ENCODE peak calls at places on chromosomes 5 and 9, in seven cellular contexts. L is H1, D is HepG2, T is HCT116, Z is K562, A is SK-N-SH, Y is GM12878. E is an unnamed sample.
A peak's percentile ranks its signal among the peaks of the same experiment; 100 is the strongest.

GRCh38 chr9:132410642-132411041 is 631 bp downstream of the CFAP77 start:
- DNase-seq in L (no peak), D (no peak), T (no peak), Z (no peak), A (peak; percentile 33), Y (no peak), E (no peak)

GRCh38 chr5:142015781-142016533 is 3.1 kb upstream of the GNPDA1 start:
- DNase-seq in L (no peak), D (no peak), T (no peak), Z (no peak), A (no peak), Y (no peak), E (no peak)

GRCh38 chr5:84130006-84130580 is 254.6 kb downstream of the EDIL3 start:
- DNase-seq in L (no peak), D (no peak), T (no peak), Z (no peak), A (no peak), Y (no peak), E (no peak)

GRCh38 chr5:14035859-14036440 is 91.5 kb upstream of the DNAH5 start:
- DNase-seq in L (no peak), D (peak; percentile 73), T (peak; percentile 92), Z (no peak), A (no peak), Y (no peak), E (peak; percentile 63)

GRCh38 chr5:15383469-15383868 is 116.5 kb upstream of the FBXL7 start:
- DNase-seq in L (no peak), D (peak; percentile 3), T (no peak), Z (no peak), A (peak; percentile 61), Y (no peak), E (no peak)

GRCh38 chr9:911003-911402 is 65.5 kb upstream of the DMRT3 start:
- DNase-seq in L (no peak), D (peak; percentile 9), T (no peak), Z (no peak), A (peak; percentile 14), Y (no peak), E (peak; percentile 32)

GRCh38 chr9:116141864-116142561 is 11.6 kb upstream of the PAPPA start:
- DNase-seq in L (no peak), D (no peak), T (no peak), Z (no peak), A (no peak), Y (no peak), E (no peak)

GRCh38 chr5:93592866-93593265 is 9.8 kb downstream of the NR2F1 start:
- DNase-seq in L (no peak), D (no peak), T (no peak), Z (no peak), A (no peak), Y (no peak), E (no peak)

GRCh38 chr5:87650284-87650683 is 237.6 kb upstream of the CCNH start:
- DNase-seq in L (no peak), D (no peak), T (no peak), Z (no peak), A (no peak), Y (no peak), E (no peak)

GRCh38 chr5:170603578-170604565 is 100.1 kb downstream of the KCNIP1 start:
- DNase-seq in L (peak; percentile 92), D (peak; percentile 46), T (peak; percentile 22), Z (peak; percentile 86), A (peak; percentile 84), Y (no peak), E (no peak)

GRCh38 chr5:133225671-133226152 is 173.9 kb downstream of the HSPA4 start:
- DNase-seq in L (no peak), D (no peak), T (no peak), Z (no peak), A (no peak), Y (no peak), E (no peak)

GRCh38 chr5:176772271-176773210 is 37.8 kb upstream of the UNC5A start:
- DNase-seq in L (peak; percentile 33), D (no peak), T (no peak), Z (no peak), A (no peak), Y (no peak), E (no peak)
- TF ChIP-seq JUND in L (no peak), D (no peak), T (no peak), Z (no peak), A (no peak), Y (no peak), E (no peak)

GRCh38 chr5:3736466-3736865 is 140.8 kb downstream of the IRX1 start:
- DNase-seq in L (no peak), D (no peak), T (no peak), Z (no peak), A (no peak), Y (no peak), E (no peak)

GRCh38 chr5:3736926-3737325 is 141.3 kb downstream of the IRX1 start:
- DNase-seq in L (no peak), D (no peak), T (no peak), Z (no peak), A (no peak), Y (no peak), E (no peak)

GRCh38 chr5:3729631-3730030 is 134.0 kb downstream of the IRX1 start:
- DNase-seq in L (no peak), D (no peak), T (no peak), Z (no peak), A (no peak), Y (no peak), E (no peak)

GRCh38 chr5:3738909-3739308 is 143.3 kb downstream of the IRX1 start:
- DNase-seq in L (no peak), D (no peak), T (no peak), Z (no peak), A (no peak), Y (no peak), E (no peak)

DNA sequence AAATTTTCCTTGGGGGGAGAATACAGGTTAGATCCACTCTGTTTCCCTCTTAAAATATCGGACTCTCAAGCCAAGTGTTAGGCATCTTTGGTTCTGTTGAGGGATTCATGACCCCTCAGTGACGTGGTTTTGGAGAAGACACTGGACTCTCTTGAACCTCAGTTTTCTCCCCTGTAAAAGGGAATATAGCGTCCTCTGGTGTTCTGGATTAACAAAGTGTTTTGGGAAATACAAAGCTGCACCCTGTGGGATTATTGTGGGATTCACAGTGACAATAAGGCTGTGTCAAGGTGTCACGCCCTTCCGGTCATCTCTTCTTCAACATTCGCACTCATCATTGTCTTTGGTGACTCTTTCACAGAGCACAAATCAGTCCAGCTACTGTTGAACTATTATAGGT is 139.0 kb downstream of the IRX1 start:
- DNase-seq in L (no peak), D (no peak), T (no peak), Z (no peak), A (no peak), Y (no peak), E (no peak)
- TF ChIP-seq JUND in L (no peak), D (no peak), T (no peak), Z (no peak), A (no peak), Y (no peak), E (no peak)

GRCh38 chr9:110669439-110669838 is 848 bp downstream of the MUSK start:
- DNase-seq in L (no peak), D (no peak), T (no peak), Z (no peak), A (no peak), Y (no peak), E (peak; percentile 62)
- TF ChIP-seq JUND in L (no peak), D (no peak), T (no peak), Z (no peak), A (no peak), Y (no peak), E (no peak)

GRCh38 chr9:134560654-134561053 is 80.9 kb upstream of the COL5A1 start:
- DNase-seq in L (no peak), D (no peak), T (no peak), Z (no peak), A (no peak), Y (no peak), E (no peak)

GRCh38 chr9:134558124-134558805 is 83.3 kb upstream of the COL5A1 start:
- DNase-seq in L (no peak), D (no peak), T (no peak), Z (no peak), A (no peak), Y (no peak), E (no peak)

GRCh38 chr9:134557331-134557730 is 84.3 kb upstream of the COL5A1 start:
- DNase-seq in L (no peak), D (no peak), T (no peak), Z (no peak), A (no peak), Y (no peak), E (no peak)

GRCh38 chr9:134560206-134560605 is 81.4 kb upstream of the COL5A1 start:
- DNase-seq in L (no peak), D (no peak), T (no peak), Z (no peak), A (no peak), Y (no peak), E (no peak)

GRCh38 chr9:134559013-134559412 is 82.6 kb upstream of the COL5A1 start:
- DNase-seq in L (no peak), D (no peak), T (no peak), Z (no peak), A (no peak), Y (no peak), E (no peak)
- TF ChIP-seq JUND in L (no peak), D (no peak), T (no peak), Z (no peak), A (no peak), Y (no peak), E (no peak)

GRCh38 chr9:107569171-107569570 is 79.6 kb upstream of the KLF4 start:
- DNase-seq in L (no peak), D (no peak), T (no peak), Z (no peak), A (no peak), Y (no peak), E (no peak)
- TF ChIP-seq JUND in L (no peak), D (no peak), T (peak; percentile 14), Z (no peak), A (no peak), Y (no peak), E (no peak)

GRCh38 chr5:177455661-177456590 is 9.3 kb downstream of the PRR7 start:
- DNase-seq in L (peak; percentile 96), D (peak; percentile 77), T (peak; percentile 84), Z (peak; percentile 95), A (peak; percentile 93), Y (no peak), E (peak; percentile 98)

GRCh38 chr5:177457239-177458121 is 10.9 kb downstream of the PRR7 start:
- DNase-seq in L (peak; percentile 90), D (peak; percentile 97), T (peak; percentile 97), Z (peak; percentile 97), A (peak; percentile 92), Y (peak; percentile 66), E (peak; percentile 98)

GRCh38 chr5:177458122-177458681 is 11.6 kb downstream of the PRR7 start:
- DNase-seq in L (no peak), D (no peak), T (no peak), Z (no peak), A (no peak), Y (no peak), E (no peak)

GRCh38 chr5:177455036-177455660 is 8.5 kb downstream of the PRR7 start:
- DNase-seq in L (peak; percentile 98), D (peak; percentile 79), T (peak; percentile 76), Z (peak; percentile 88), A (peak; percentile 75), Y (no peak), E (peak; percentile 82)

GRCh38 chr5:177456591-177456964 is 10.0 kb downstream of the PRR7 start:
- DNase-seq in L (no peak), D (no peak), T (no peak), Z (no peak), A (no peak), Y (no peak), E (no peak)
- TF ChIP-seq JUND in L (no peak), D (no peak), T (no peak), Z (no peak), A (no peak), Y (no peak), E (no peak)

GRCh38 chr9:108467653-108468324 is 388.0 kb downstream of the ACTL7B start:
- DNase-seq in L (no peak), D (peak; percentile 87), T (no peak), Z (no peak), A (no peak), Y (no peak), E (no peak)
- TF ChIP-seq JUND in L (no peak), D (no peak), T (no peak), Z (no peak), A (no peak), Y (no peak), E (no peak)

E was measured in T47D.